ENCODE peak calls at places on chromosomes 16 and 17, in six cellular contexts. One of them, this sample, is unnamed.

GRCh38 chr16:58614212-58614611 is 15.4 kb downstream of the CNOT1 start:
- DNase-seq in mesothelial cell of epicardium: no peak
- DNase-seq in prostate gland: no peak
- DNase-seq in fibroblast of pulmonary artery: peak
- DNase-seq in Calu3: no peak
- DNase-seq in neural crest cell: no peak
- DNase-seq in this sample: no peak

GRCh38 chr16:82700541-82701240 is 73.9 kb downstream of the CDH13 start:
- DNase-seq in mesothelial cell of epicardium: no peak
- DNase-seq in prostate gland: no peak
- DNase-seq in fibroblast of pulmonary artery: peak
- DNase-seq in Calu3: no peak
- DNase-seq in neural crest cell: no peak
- DNase-seq in this sample: no peak

GRCh38 chr17:8788998-8789397 is 10.2 kb downstream of the MFSD6L start:
- DNase-seq in mesothelial cell of epicardium: no peak
- DNase-seq in prostate gland: no peak
- DNase-seq in fibroblast of pulmonary artery: no peak
- DNase-seq in Calu3: no peak
- DNase-seq in neural crest cell: no peak
- DNase-seq in this sample: no peak

GRCh38 chr16:2854700-2855309 is 3.2 kb downstream of the PRSS22 start:
- DNase-seq in mesothelial cell of epicardium: no peak
- DNase-seq in prostate gland: no peak
- DNase-seq in fibroblast of pulmonary artery: no peak
- DNase-seq in Calu3: no peak
- DNase-seq in neural crest cell: peak
- DNase-seq in this sample: no peak

GRCh38 chr17:4947411-4948165 is 742 bp downstream of the PFN1 start:
- DNase-seq in mesothelial cell of epicardium: peak
- DNase-seq in prostate gland: peak
- DNase-seq in fibroblast of pulmonary artery: peak
- DNase-seq in Calu3: peak
- DNase-seq in neural crest cell: peak
- DNase-seq in this sample: peak

GRCh38 chr16:10093564-10093963 is 88.7 kb downstream of the GRIN2A start:
- DNase-seq in mesothelial cell of epicardium: no peak
- DNase-seq in prostate gland: no peak
- DNase-seq in fibroblast of pulmonary artery: no peak
- DNase-seq in Calu3: no peak
- DNase-seq in neural crest cell: no peak
- DNase-seq in this sample: no peak

GRCh38 chr17:40284085-40284713 is 3.5 kb upstream of the CDC6 start:
- DNase-seq in mesothelial cell of epicardium: no peak
- DNase-seq in prostate gland: peak
- DNase-seq in fibroblast of pulmonary artery: peak
- DNase-seq in Calu3: peak
- DNase-seq in neural crest cell: no peak
- DNase-seq in this sample: no peak

GRCh38 chr17:50924800-50925199 is 58.6 kb upstream of the TOB1 start:
- DNase-seq in mesothelial cell of epicardium: no peak
- DNase-seq in prostate gland: no peak
- DNase-seq in fibroblast of pulmonary artery: no peak
- DNase-seq in Calu3: no peak
- DNase-seq in neural crest cell: no peak
- DNase-seq in this sample: no peak

GRCh38 chr17:45332505-45332904 is 15.7 kb upstream of the MAP3K14 start:
- DNase-seq in mesothelial cell of epicardium: no peak
- DNase-seq in prostate gland: no peak
- DNase-seq in fibroblast of pulmonary artery: no peak
- DNase-seq in Calu3: no peak
- DNase-seq in neural crest cell: no peak
- DNase-seq in this sample: no peak

GRCh38 chr17:49692751-49693150 is 14.9 kb upstream of the SPOP start:
- DNase-seq in mesothelial cell of epicardium: no peak
- DNase-seq in prostate gland: no peak
- DNase-seq in fibroblast of pulmonary artery: no peak
- DNase-seq in Calu3: no peak
- DNase-seq in neural crest cell: no peak
- DNase-seq in this sample: no peak

GRCh38 chr17:49698005-49698404 is 9.8 kb downstream of the SLC35B1 start:
- DNase-seq in mesothelial cell of epicardium: no peak
- DNase-seq in prostate gland: no peak
- DNase-seq in fibroblast of pulmonary artery: no peak
- DNase-seq in Calu3: no peak
- DNase-seq in neural crest cell: no peak
- DNase-seq in this sample: no peak

GRCh38 chr17:49694847-49695697 is 12.7 kb downstream of the SLC35B1 start:
- DNase-seq in mesothelial cell of epicardium: peak
- DNase-seq in prostate gland: peak
- DNase-seq in fibroblast of pulmonary artery: peak
- DNase-seq in Calu3: peak
- DNase-seq in neural crest cell: peak
- DNase-seq in this sample: no peak

GRCh38 chr17:49696233-49696761 is 11.5 kb downstream of the SLC35B1 start:
- DNase-seq in mesothelial cell of epicardium: no peak
- DNase-seq in prostate gland: no peak
- DNase-seq in fibroblast of pulmonary artery: no peak
- DNase-seq in Calu3: no peak
- DNase-seq in neural crest cell: no peak
- DNase-seq in this sample: no peak

GRCh38 chr17:49695698-49696232 is 12.0 kb downstream of the SLC35B1 start:
- DNase-seq in mesothelial cell of epicardium: no peak
- DNase-seq in prostate gland: no peak
- DNase-seq in fibroblast of pulmonary artery: no peak
- DNase-seq in Calu3: no peak
- DNase-seq in neural crest cell: no peak
- DNase-seq in this sample: no peak
- TF ChIP-seq CTCF in mesothelial cell of epicardium: peak
- TF ChIP-seq CTCF in prostate gland: no peak
- TF ChIP-seq CTCF in fibroblast of pulmonary artery: no peak
- TF ChIP-seq CTCF in Calu3: no peak
- TF ChIP-seq CTCF in neural crest cell: no peak
- TF ChIP-seq CTCF in this sample: no peak

GRCh38 chr16:87227651-87228015 is 89.6 kb downstream of the C16orf95 start:
- DNase-seq in mesothelial cell of epicardium: no peak
- DNase-seq in prostate gland: no peak
- DNase-seq in fibroblast of pulmonary artery: no peak
- DNase-seq in Calu3: no peak
- DNase-seq in neural crest cell: no peak
- DNase-seq in this sample: no peak

GRCh38 chr16:87228363-87228762 is 88.8 kb downstream of the C16orf95 start:
- DNase-seq in mesothelial cell of epicardium: no peak
- DNase-seq in prostate gland: no peak
- DNase-seq in fibroblast of pulmonary artery: no peak
- DNase-seq in Calu3: no peak
- DNase-seq in neural crest cell: no peak
- DNase-seq in this sample: no peak

GRCh38 chr16:87231295-87231694 is 85.9 kb downstream of the C16orf95 start:
- DNase-seq in mesothelial cell of epicardium: no peak
- DNase-seq in prostate gland: no peak
- DNase-seq in fibroblast of pulmonary artery: no peak
- DNase-seq in Calu3: no peak
- DNase-seq in neural crest cell: no peak
- DNase-seq in this sample: no peak

GRCh38 chr16:87231911-87232310 is 85.3 kb downstream of the C16orf95 start:
- DNase-seq in mesothelial cell of epicardium: no peak
- DNase-seq in prostate gland: no peak
- DNase-seq in fibroblast of pulmonary artery: no peak
- DNase-seq in Calu3: no peak
- DNase-seq in neural crest cell: no peak
- DNase-seq in this sample: no peak

DNA sequence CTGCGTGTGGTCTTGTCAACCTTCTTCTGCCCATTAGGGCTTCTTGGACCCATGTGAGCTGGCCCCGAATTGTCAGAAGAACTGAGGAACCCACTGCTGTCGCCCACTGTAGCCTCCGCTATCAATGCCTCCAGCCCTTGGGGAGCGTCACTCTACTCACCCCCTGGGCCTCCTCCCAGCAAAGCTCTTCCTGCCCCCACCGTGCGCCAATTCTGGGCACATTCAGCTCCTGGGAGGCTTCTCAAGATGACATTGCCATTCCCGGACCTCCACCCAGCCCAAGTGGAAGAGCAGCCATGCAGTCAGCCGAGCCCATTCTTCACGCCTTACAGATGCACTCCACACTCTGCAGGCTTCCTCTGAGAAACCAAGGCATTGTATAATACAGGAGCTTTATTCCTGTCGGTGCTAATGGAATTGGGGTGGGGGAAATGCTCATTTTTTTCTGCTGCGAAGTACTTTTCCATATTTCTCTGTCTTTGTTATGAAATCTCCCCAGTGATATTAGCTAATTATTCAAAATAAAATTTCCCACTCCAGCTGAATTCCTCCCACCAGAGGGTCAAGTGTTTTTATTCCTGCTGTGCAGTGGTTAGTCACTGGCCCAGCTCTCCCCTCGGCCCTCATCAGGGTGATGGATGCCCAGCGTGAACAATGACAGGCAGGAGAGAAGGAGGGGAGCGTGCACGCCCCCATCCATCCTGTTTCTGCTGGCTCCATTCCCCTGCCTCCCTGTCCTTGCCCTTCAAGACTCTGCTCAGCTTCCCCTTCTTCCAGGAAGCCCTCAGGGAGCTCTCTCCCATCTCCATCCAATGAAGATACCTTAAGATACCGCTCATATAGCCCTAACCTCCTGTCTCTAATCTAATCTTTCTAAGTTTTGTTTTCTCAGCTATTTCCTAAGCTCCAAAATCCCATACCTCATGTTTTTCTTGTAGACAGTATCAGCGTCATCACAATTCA is 87.7 kb downstream of the C16orf95 start:
- DNase-seq in mesothelial cell of epicardium: no peak
- DNase-seq in prostate gland: no peak
- DNase-seq in fibroblast of pulmonary artery: no peak
- DNase-seq in Calu3: no peak
- DNase-seq in neural crest cell: no peak
- DNase-seq in this sample: no peak
- TF ChIP-seq CTCF in mesothelial cell of epicardium: no peak
- TF ChIP-seq CTCF in prostate gland: no peak
- TF ChIP-seq CTCF in fibroblast of pulmonary artery: no peak
- TF ChIP-seq CTCF in Calu3: no peak
- TF ChIP-seq CTCF in neural crest cell: no peak
- TF ChIP-seq CTCF in this sample: no peak

GRCh38 chr16:70705056-70705455 is 19.2 kb upstream of the MTSS2 start:
- DNase-seq in mesothelial cell of epicardium: no peak
- DNase-seq in prostate gland: no peak
- DNase-seq in fibroblast of pulmonary artery: no peak
- DNase-seq in Calu3: no peak
- DNase-seq in neural crest cell: no peak
- DNase-seq in this sample: no peak
- TF ChIP-seq CTCF in mesothelial cell of epicardium: no peak
- TF ChIP-seq CTCF in prostate gland: no peak
- TF ChIP-seq CTCF in fibroblast of pulmonary artery: no peak
- TF ChIP-seq CTCF in Calu3: no peak
- TF ChIP-seq CTCF in neural crest cell: no peak
- TF ChIP-seq CTCF in this sample: no peak

GRCh38 chr16:16145286-16145685 is 78.0 kb downstream of the ABCC6 start:
- DNase-seq in mesothelial cell of epicardium: no peak
- DNase-seq in prostate gland: no peak
- DNase-seq in fibroblast of pulmonary artery: no peak
- DNase-seq in Calu3: no peak
- DNase-seq in neural crest cell: no peak
- DNase-seq in this sample: no peak
- TF ChIP-seq CTCF in mesothelial cell of epicardium: no peak
- TF ChIP-seq CTCF in prostate gland: no peak
- TF ChIP-seq CTCF in fibroblast of pulmonary artery: no peak
- TF ChIP-seq CTCF in Calu3: no peak
- TF ChIP-seq CTCF in neural crest cell: no peak
- TF ChIP-seq CTCF in this sample: no peak

GRCh38 chr16:57610611-57611010 is 17.8 kb upstream of the ADGRG1 start:
- DNase-seq in mesothelial cell of epicardium: peak
- DNase-seq in prostate gland: no peak
- DNase-seq in fibroblast of pulmonary artery: no peak
- DNase-seq in Calu3: no peak
- DNase-seq in neural crest cell: no peak
- DNase-seq in this sample: no peak

GRCh38 chr16:57607676-57608461 is 20.6 kb upstream of the ADGRG1 start:
- DNase-seq in mesothelial cell of epicardium: peak
- DNase-seq in prostate gland: no peak
- DNase-seq in fibroblast of pulmonary artery: no peak
- DNase-seq in Calu3: no peak
- DNase-seq in neural crest cell: no peak
- DNase-seq in this sample: no peak

GRCh38 chr16:57611184-57611583 is 17.2 kb upstream of the ADGRG1 start:
- DNase-seq in mesothelial cell of epicardium: no peak
- DNase-seq in prostate gland: no peak
- DNase-seq in fibroblast of pulmonary artery: peak
- DNase-seq in Calu3: no peak
- DNase-seq in neural crest cell: no peak
- DNase-seq in this sample: no peak

GRCh38 chr16:57608462-57609113 is 19.8 kb upstream of the ADGRG1 start:
- DNase-seq in mesothelial cell of epicardium: peak
- DNase-seq in prostate gland: no peak
- DNase-seq in fibroblast of pulmonary artery: no peak
- DNase-seq in Calu3: no peak
- DNase-seq in neural crest cell: no peak
- DNase-seq in this sample: no peak

DNA sequence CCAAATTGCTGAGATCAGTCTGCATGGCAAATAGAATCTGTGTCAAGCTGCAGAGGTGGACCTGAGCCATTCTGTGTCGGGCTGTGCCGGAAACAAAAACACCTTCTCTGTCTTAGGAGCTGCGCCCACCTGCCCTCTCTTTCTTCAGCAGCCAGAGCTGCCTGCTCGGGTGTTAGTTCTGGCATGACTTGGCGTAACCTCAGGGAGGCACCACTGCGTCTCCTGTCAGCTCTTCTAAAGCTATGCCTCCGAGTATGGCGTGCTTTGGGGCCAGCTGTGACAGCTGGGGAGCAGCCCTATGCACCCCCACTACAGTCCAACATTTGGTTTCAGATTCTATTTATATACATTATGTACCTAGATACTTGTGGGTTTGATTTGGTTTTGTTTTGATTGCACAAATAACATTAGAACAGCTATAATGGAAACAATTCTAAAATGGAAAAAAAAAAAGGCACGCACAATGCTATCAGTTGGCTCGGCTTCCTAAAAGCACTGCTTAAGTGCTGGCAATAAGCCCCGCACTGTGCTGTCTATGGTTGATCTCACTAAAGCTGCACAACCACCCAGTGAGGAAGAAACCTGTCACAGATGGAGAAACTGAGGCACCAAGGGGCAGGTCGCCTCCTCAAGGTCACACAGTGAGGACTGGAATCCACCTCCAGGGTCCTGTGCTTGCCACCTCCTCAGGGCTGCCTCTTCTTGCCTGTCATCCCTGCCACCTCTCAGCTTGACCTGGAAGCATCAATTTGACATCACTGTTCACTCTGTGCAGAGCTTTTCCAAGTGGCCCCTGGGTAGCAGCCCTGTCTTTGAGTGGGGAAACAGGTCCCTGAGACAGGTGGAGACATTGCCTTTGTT is 18.7 kb upstream of the ADGRG1 start:
- DNase-seq in mesothelial cell of epicardium: peak
- DNase-seq in prostate gland: no peak
- DNase-seq in fibroblast of pulmonary artery: peak
- DNase-seq in Calu3: no peak
- DNase-seq in neural crest cell: no peak
- DNase-seq in this sample: no peak
- TF ChIP-seq CTCF in mesothelial cell of epicardium: no peak
- TF ChIP-seq CTCF in prostate gland: no peak
- TF ChIP-seq CTCF in fibroblast of pulmonary artery: peak
- TF ChIP-seq CTCF in Calu3: no peak
- TF ChIP-seq CTCF in neural crest cell: no peak
- TF ChIP-seq CTCF in this sample: no peak

GRCh38 chr16:66278604-66279262 is 87.8 kb upstream of the CDH5 start:
- DNase-seq in mesothelial cell of epicardium: no peak
- DNase-seq in prostate gland: no peak
- DNase-seq in fibroblast of pulmonary artery: no peak
- DNase-seq in Calu3: peak
- DNase-seq in neural crest cell: no peak
- DNase-seq in this sample: no peak
- TF ChIP-seq CTCF in mesothelial cell of epicardium: no peak
- TF ChIP-seq CTCF in prostate gland: no peak
- TF ChIP-seq CTCF in fibroblast of pulmonary artery: no peak
- TF ChIP-seq CTCF in Calu3: no peak
- TF ChIP-seq CTCF in neural crest cell: no peak
- TF ChIP-seq CTCF in this sample: no peak